ENCODE peak calls at places on chromosomes 2 and 18, in four cellular contexts. K, Q, W and B are unnamed samples.

GRCh38 chr18:7117390-7118355 is at the start of gene LAMA1:
- DNase-seq in K (no peak), Q (peak; percentile 31), W (no peak), B (peak; percentile 23)

GRCh38 chr2:102331311-102331980 is 20.1 kb downstream of the IL1RL1 start:
- DNase-seq in K (no peak), Q (no peak), W (no peak), B (no peak)

GRCh38 chr18:6055711-6056110 is 160.4 kb upstream of the TMEM200C start:
- DNase-seq in K (no peak), Q (no peak), W (no peak), B (no peak)

GRCh38 chr2:66432801-66433694 is 1.9 kb upstream of the MEIS1 start:
- DNase-seq in K (peak; percentile 89), Q (no peak), W (no peak), B (peak; percentile 90)

GRCh38 chr18:53375641-53376040 is 848.8 kb downstream of the MBD2 start:
- DNase-seq in K (no peak), Q (no peak), W (no peak), B (no peak)

GRCh38 chr2:181573140-181573736 is 83.7 kb downstream of the CERKL start:
- DNase-seq in K (peak; percentile 45), Q (no peak), W (no peak), B (peak; percentile 22)

GRCh38 chr2:120262761-120263428 is 10.2 kb downstream of the RALB start:
- DNase-seq in K (no peak), Q (no peak), W (no peak), B (no peak)

GRCh38 chr2:220034356-220035121 is 407.1 kb downstream of the SLC4A3 start:
- DNase-seq in K (no peak), Q (no peak), W (no peak), B (no peak)

GRCh38 chr18:50870138-50870845 is 8.6 kb upstream of the ME2 start:
- DNase-seq in K (no peak), Q (no peak), W (no peak), B (no peak)

GRCh38 chr2:10486601-10487079 is 38.5 kb upstream of the ODC1 start:
- DNase-seq in K (peak; percentile 39), Q (no peak), W (no peak), B (no peak)

GRCh38 chr2:216838146-216838545 is 21.7 kb downstream of the TNP1 start:
- DNase-seq in K (no peak), Q (no peak), W (no peak), B (no peak)

GRCh38 chr2:158214431-158214830 is 112.8 kb downstream of the UPP2 start:
- DNase-seq in K (peak; percentile 77), Q (no peak), W (no peak), B (no peak)

GRCh38 chr2:25617948-25618646 is 55.3 kb downstream of the DTNB start:
- DNase-seq in K (peak; percentile 10), Q (no peak), W (no peak), B (no peak)

GRCh38 chr2:240469239-240469636 is 33.8 kb downstream of the GPC1 start:
- DNase-seq in K (no peak), Q (no peak), W (no peak), B (no peak)

GRCh38 chr2:234843411-234843810 is 108.4 kb upstream of the SH3BP4 start:
- DNase-seq in K (peak; percentile 90), Q (no peak), W (no peak), B (no peak)

GRCh38 chr2:71226391-71226964 is 425 bp downstream of the PAIP2B start:
- DNase-seq in K (no peak), Q (no peak), W (no peak), B (no peak)

GRCh38 chr2:212736327-212736726 is 197.7 kb upstream of the ERBB4 start:
- DNase-seq in K (no peak), Q (no peak), W (no peak), B (no peak)

GRCh38 chr2:29108225-29108624 is 7.0 kb upstream of the CLIP4 start:
- DNase-seq in K (peak; percentile 84), Q (no peak), W (no peak), B (no peak)

GRCh38 chr2:74262681-74263080 is 64.3 kb downstream of the MTHFD2 start:
- DNase-seq in K (no peak), Q (no peak), W (no peak), B (no peak)

GRCh38 chr18:57748770-57749603 is 54.1 kb downstream of the ATP8B1 start:
- DNase-seq in K (peak; percentile 76), Q (no peak), W (peak; percentile 28), B (no peak)

GRCh38 chr2:113842919-113843736 is 46.8 kb upstream of the ACTR3 start:
- DNase-seq in K (no peak), Q (no peak), W (no peak), B (no peak)

DNA sequence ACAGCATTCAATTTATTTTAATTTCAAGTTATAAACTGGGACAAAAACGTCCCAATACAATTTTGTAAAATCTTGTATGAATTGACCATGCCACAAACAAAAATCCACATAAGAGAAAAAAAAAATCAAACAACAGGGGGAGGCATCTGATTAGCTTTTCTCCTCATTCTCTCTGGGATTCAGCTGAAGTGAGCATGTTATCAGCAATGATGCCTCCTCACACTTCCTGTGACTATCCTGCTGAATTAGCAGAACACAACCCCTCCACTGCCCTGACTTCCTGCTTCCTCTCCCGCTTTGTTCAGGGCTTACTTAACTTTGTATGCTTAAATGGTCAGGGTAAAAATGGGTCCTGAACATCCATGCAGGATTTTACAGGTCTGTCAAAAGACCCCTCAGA is 132.2 kb upstream of the ITGB6 start:
- DNase-seq in K (no peak), Q (no peak), W (no peak), B (no peak)
- H3K4me1 ChIP-seq in K (peaks cover 20% of the 10 kb centered on the region), Q (no peaks in the 10 kb centered on the region), W (no peaks in the 10 kb centered on the region), B (no peaks in the 10 kb centered on the region)

DNA sequence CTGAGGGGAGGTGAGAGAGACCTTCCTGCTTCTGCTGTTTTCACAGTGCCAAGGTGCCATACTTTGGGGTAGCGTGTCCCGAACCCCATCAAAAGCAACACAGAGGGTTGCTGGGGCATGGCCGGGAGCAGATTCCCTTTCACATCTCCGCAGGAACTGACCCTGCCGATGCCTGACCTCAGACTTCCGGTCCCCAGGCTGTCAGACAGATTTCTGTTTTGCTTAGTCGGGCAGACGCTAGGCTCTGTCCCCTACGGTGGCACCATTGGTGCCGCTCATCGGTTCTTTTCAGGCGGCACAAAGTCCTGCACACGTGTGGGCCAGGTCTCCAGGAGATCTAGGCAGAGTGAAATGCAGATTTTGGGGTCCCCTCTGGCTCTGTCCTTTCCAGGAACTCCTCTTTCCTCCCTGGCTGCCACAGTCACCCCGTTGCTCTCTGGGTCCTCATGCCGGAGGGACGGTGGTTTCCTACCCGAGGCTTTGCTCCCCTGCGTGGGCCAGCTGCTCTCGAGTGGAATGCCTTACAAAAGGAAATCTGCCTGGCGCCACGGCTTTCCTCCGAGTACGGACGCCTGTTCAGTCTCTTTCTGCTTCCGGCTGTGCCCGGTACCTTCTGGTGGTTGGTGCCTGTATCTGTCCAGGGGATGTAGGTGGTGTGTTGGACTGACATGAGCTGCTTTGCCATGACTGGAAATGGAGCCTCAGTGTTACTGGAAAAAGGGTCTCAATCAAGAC is 39.3 kb downstream of the RTP5 start:
- DNase-seq in K (no peak), Q (no peak), W (no peak), B (no peak)
- H3K9me3 ChIP-seq in K (no peaks in the 10 kb centered on the region), Q (no peaks in the 10 kb centered on the region), W (no peaks in the 10 kb centered on the region), B (peaks cover 21% of the 10 kb centered on the region)

GRCh38 chr2:227295806-227296205 is 29.2 kb upstream of the MFF start:
- DNase-seq in K (peak; percentile 35), Q (no peak), W (no peak), B (no peak)
- TF ChIP-seq SUZ12 in K (no peak), Q (no peak), W (no peak), B (no peak)

GRCh38 chr2:116833052-116833451 is 981.4 kb upstream of the DDX18 start:
- DNase-seq in K (no peak), Q (no peak), W (no peak), B (no peak)
- H3K4me1 ChIP-seq in K (no peaks in the 10 kb centered on the region), Q (no peaks in the 10 kb centered on the region), W (no peaks in the 10 kb centered on the region), B (no peaks in the 10 kb centered on the region)

DNA sequence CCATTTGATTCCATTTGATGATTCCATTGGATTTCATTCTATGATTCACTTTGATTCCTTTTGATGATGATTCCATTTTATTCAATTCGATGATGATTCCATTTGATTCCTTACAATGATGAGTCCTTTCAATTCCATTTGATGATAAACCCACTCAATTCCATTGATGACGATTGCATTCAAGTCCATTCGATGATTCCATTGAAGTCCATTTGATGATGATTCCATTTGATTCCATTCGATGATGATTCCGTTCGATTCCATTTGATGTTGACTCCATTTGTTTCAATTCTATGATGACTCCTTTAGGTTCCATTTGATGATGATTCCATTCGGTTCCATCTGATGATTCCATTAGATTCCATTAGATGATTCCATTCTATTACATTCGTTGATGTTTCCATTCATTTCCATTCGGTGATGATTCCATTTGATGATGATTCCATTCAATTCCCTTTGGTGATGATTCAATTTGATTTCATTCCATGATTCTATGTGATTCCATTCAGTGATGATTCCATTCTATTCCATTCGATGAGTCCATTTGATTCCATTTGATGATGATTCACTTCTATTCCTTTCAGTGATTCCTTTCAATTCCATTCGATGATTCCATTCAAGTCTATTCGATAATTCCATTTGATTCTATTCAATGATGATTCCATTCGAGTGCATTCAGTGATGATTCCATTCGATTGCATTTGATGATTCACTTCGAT is 1106.0 kb downstream of the RPIA start:
- DNase-seq in K (no peak), Q (no peak), W (no peak), B (no peak)
- H3K9me3 ChIP-seq in K (peaks cover 100% of the 10 kb centered on the region), Q (peaks cover 14% of the 10 kb centered on the region), W (no peaks in the 10 kb centered on the region), B (peaks cover 19% of the 10 kb centered on the region)

GRCh38 chr2:27152796-27153464 is 4.1 kb downstream of the TCF23 start:
- DNase-seq in K (no peak), Q (no peak), W (no peak), B (no peak)
- TF ChIP-seq SUZ12 in K (no peak), Q (no peak), W (no peak), B (no peak)

DNA sequence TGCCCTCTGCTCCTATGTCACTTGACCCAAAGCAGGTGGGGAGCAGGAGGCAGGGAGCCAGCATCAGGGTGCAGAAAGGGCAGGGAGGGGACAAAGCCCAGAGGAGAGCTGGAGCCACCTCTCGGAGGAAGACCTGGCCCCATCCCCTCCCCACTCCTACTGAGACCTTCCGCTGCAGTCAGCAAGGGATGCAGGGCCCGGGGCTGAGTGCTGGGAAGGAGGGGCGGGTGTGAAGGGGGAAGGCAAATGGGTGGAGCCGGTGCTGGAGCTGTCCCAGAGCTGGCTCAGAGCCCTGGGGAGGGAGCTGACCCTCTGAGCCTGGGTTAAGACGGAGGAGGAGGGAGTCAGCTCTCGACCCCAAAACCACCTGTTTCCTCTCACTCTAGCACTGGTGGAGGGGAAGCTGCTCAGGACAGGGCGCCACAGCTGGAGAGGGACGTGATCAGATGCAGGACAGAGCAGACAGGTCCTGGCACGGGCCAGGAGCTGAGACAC is 33.8 kb downstream of the HS1BP3 start:
- DNase-seq in K (no peak), Q (no peak), W (no peak), B (no peak)
- H3K4me1 ChIP-seq in K (peaks cover 67% of the 10 kb centered on the region), Q (no peaks in the 10 kb centered on the region), W (no peaks in the 10 kb centered on the region), B (peaks cover 13% of the 10 kb centered on the region)